ENCODE peak calls at places on chromosomes 11 and 22, in seven cellular contexts. One of them, this sample, is unnamed.

GRCh38 chr11:32870676-32871075 is 21.9 kb upstream of the QSER1 start:
- DNase-seq in H9: peak; percentile 78
- DNase-seq in trophoblast cell: no peak
- DNase-seq in mesendoderm: peak; percentile 64
- DNase-seq in mesenchymal stem cell: no peak
- DNase-seq in IMR-90: no peak
- DNase-seq in H1: no peak
- DNase-seq in this sample: no peak

GRCh38 chr11:76636826-76637460 is 33.6 kb downstream of the LRRC32 start:
- DNase-seq in H1: no peak
- DNase-seq in mesendoderm: no peak
- DNase-seq in H9: no peak
- DNase-seq in mesenchymal stem cell: no peak
- DNase-seq in IMR-90: no peak
- DNase-seq in trophoblast cell: no peak
- DNase-seq in this sample: no peak

GRCh38 chr11:72683782-72684200 is 9.6 kb upstream of the PDE2A start:
- DNase-seq in trophoblast cell: peak; percentile 33
- DNase-seq in H1: no peak
- DNase-seq in H9: peak; percentile 85
- DNase-seq in mesenchymal stem cell: peak; percentile 51
- DNase-seq in IMR-90: peak; percentile 19
- DNase-seq in mesendoderm: peak; percentile 82
- DNase-seq in this sample: peak; percentile 66

GRCh38 chr11:60184824-60185511 is 2.1 kb upstream of the MS4A6A start:
- DNase-seq in H9: no peak
- DNase-seq in H1: no peak
- DNase-seq in IMR-90: no peak
- DNase-seq in trophoblast cell: no peak
- DNase-seq in mesendoderm: no peak
- DNase-seq in mesenchymal stem cell: no peak
- DNase-seq in this sample: no peak

GRCh38 chr11:47327025-47327424 is 25.5 kb downstream of the MYBPC3 start:
- DNase-seq in IMR-90: no peak
- DNase-seq in trophoblast cell: no peak
- DNase-seq in H1: no peak
- DNase-seq in mesenchymal stem cell: no peak
- DNase-seq in H9: no peak
- DNase-seq in mesendoderm: no peak
- DNase-seq in this sample: no peak

GRCh38 chr11:33089776-33090175 is 50.4 kb downstream of the TCP11L1 start:
- DNase-seq in H1: no peak
- DNase-seq in mesenchymal stem cell: peak; percentile 21
- DNase-seq in trophoblast cell: no peak
- DNase-seq in H9: no peak
- DNase-seq in mesendoderm: no peak
- DNase-seq in IMR-90: peak; percentile 73
- DNase-seq in this sample: no peak

GRCh38 chr11:110000045-110000502 is 93.1 kb upstream of the ZC3H12C start:
- DNase-seq in mesendoderm: no peak
- DNase-seq in H9: no peak
- DNase-seq in IMR-90: peak; percentile 99
- DNase-seq in mesenchymal stem cell: peak; percentile 96
- DNase-seq in trophoblast cell: no peak
- DNase-seq in H1: no peak
- DNase-seq in this sample: no peak

GRCh38 chr11:118241191-118242098 is 10.7 kb downstream of the MPZL3 start:
- DNase-seq in mesendoderm: peak; percentile 38
- DNase-seq in IMR-90: no peak
- DNase-seq in H9: no peak
- DNase-seq in mesenchymal stem cell: peak; percentile 10
- DNase-seq in trophoblast cell: peak; percentile 34
- DNase-seq in H1: no peak
- DNase-seq in this sample: no peak

GRCh38 chr11:11931461-11932055 is 76.9 kb downstream of the DKK3 start:
- DNase-seq in mesenchymal stem cell: peak; percentile 65
- DNase-seq in H9: no peak
- DNase-seq in IMR-90: peak; percentile 74
- DNase-seq in H1: no peak
- DNase-seq in trophoblast cell: peak; percentile 23
- DNase-seq in mesendoderm: peak; percentile 76
- DNase-seq in this sample: peak; percentile 14

GRCh38 chr11:77374611-77375031 is 73.1 kb upstream of the GDPD4 start:
- DNase-seq in trophoblast cell: no peak
- DNase-seq in mesendoderm: no peak
- DNase-seq in IMR-90: peak; percentile 46
- DNase-seq in mesenchymal stem cell: peak; percentile 8
- DNase-seq in H1: no peak
- DNase-seq in H9: no peak
- DNase-seq in this sample: no peak

GRCh38 chr22:44702479-44703219 is 645 bp downstream of the PRR5 start:
- DNase-seq in H1: no peak
- DNase-seq in trophoblast cell: peak; percentile 30
- DNase-seq in mesendoderm: peak; percentile 40
- DNase-seq in IMR-90: peak; percentile 54
- DNase-seq in mesenchymal stem cell: peak; percentile 76
- DNase-seq in H9: peak; percentile 64
- DNase-seq in this sample: peak; percentile 51

GRCh38 chr11:102664001-102664752 is 39.0 kb upstream of the MMP20 start:
- DNase-seq in trophoblast cell: no peak
- DNase-seq in IMR-90: no peak
- DNase-seq in mesenchymal stem cell: no peak
- DNase-seq in H1: no peak
- DNase-seq in H9: peak; percentile 61
- DNase-seq in mesendoderm: peak; percentile 33
- DNase-seq in this sample: no peak

GRCh38 chr11:72471005-72471898 is 36.9 kb upstream of the CLPB start:
- DNase-seq in IMR-90: peak; percentile 62
- DNase-seq in H1: peak; percentile 44
- DNase-seq in mesendoderm: peak; percentile 90
- DNase-seq in mesenchymal stem cell: peak; percentile 79
- DNase-seq in H9: peak; percentile 85
- DNase-seq in trophoblast cell: peak; percentile 54
- DNase-seq in this sample: peak; percentile 70

GRCh38 chr22:49636214-49636613 is 191.5 kb downstream of the BRD1 start:
- DNase-seq in mesendoderm: no peak
- DNase-seq in IMR-90: no peak
- DNase-seq in trophoblast cell: no peak
- DNase-seq in H9: no peak
- DNase-seq in mesenchymal stem cell: no peak
- DNase-seq in H1: no peak
- DNase-seq in this sample: no peak

GRCh38 chr11:128953151-128953550 is 10.5 kb upstream of the TP53AIP1 start:
- DNase-seq in mesenchymal stem cell: no peak
- DNase-seq in H9: no peak
- DNase-seq in H1: no peak
- DNase-seq in trophoblast cell: no peak
- DNase-seq in mesendoderm: no peak
- DNase-seq in IMR-90: no peak
- DNase-seq in this sample: no peak
- H2AK5ac ChIP-seq in mesenchymal stem cell: no peak overlapping the region
- H2AK5ac ChIP-seq in H9: no peak overlapping the region
- H2AK5ac ChIP-seq in H1: no peak overlapping the region
- H2AK5ac ChIP-seq in trophoblast cell: no peak overlapping the region
- H2AK5ac ChIP-seq in mesendoderm: no peak overlapping the region
- H2AK5ac ChIP-seq in IMR-90: no peak overlapping the region
- H2AK5ac ChIP-seq in this sample: no peak overlapping the region

GRCh38 chr22:47593911-47594311 is 831.5 kb downstream of the TBC1D22A start:
- DNase-seq in mesenchymal stem cell: no peak
- DNase-seq in H9: no peak
- DNase-seq in IMR-90: no peak
- DNase-seq in trophoblast cell: no peak
- DNase-seq in mesendoderm: no peak
- DNase-seq in H1: no peak
- DNase-seq in this sample: no peak
- H2AK5ac ChIP-seq in mesenchymal stem cell: no peak overlapping the region
- H2AK5ac ChIP-seq in H9: no peak overlapping the region
- H2AK5ac ChIP-seq in IMR-90: no peak overlapping the region
- H2AK5ac ChIP-seq in trophoblast cell: no peak overlapping the region
- H2AK5ac ChIP-seq in mesendoderm: no peak overlapping the region
- H2AK5ac ChIP-seq in H1: no peak overlapping the region
- H2AK5ac ChIP-seq in this sample: no peak overlapping the region

DNA sequence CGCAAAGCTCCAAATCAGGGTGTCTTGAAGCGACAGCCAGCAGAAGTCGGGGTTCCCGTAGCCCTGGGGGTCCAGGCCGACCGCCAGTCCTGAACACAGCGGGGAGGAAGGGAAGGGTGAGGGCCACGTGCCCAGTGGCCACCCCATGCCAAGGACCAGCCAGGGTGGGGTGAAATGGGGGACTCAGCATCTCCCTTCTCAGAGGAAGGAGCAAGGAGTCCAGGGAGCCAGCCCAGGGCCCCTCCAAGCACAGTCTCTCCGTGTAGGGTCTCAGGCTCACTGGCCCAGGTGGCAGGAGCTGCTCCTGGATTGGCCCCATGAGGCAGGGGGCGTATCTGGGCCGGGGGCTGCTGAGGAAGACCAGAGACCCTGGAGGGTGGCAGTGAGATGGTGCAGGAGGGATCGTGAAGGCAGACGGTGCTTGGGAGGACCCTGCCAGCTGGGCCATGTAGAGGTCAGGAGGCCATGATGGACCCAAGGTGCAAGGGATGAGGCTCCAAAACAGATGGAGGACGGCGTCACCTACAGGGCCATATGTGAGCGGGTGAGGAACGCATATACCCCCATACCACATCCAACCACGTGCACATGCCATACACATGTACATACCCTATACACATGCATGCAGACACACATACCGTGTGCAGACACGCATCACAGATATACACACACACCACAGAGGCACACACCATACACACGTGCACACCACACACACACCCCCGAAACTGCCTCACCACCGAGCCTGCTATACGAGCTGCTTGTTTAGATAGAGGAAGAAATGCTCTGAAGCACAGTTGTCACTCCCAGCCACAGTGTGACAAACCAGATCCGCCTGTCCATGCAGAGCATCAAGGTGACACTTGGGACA is 34.4 kb downstream of the TRMU start:
- DNase-seq in mesendoderm: no peak
- DNase-seq in H1: no peak
- DNase-seq in trophoblast cell: no peak
- DNase-seq in IMR-90: no peak
- DNase-seq in H9: no peak
- DNase-seq in mesenchymal stem cell: no peak
- DNase-seq in this sample: no peak
- H2AK5ac ChIP-seq in mesendoderm: no peak overlapping the region
- H2AK5ac ChIP-seq in H1: peak overlapping the region; percentile 26
- H2AK5ac ChIP-seq in trophoblast cell: no peak overlapping the region
- H2AK5ac ChIP-seq in IMR-90: no peak overlapping the region
- H2AK5ac ChIP-seq in H9: no peak overlapping the region
- H2AK5ac ChIP-seq in mesenchymal stem cell: no peak overlapping the region
- H2AK5ac ChIP-seq in this sample: peak overlapping the region; percentile 78

GRCh38 chr22:17198188-17199130 is 20.8 kb downstream of the ADA2 start:
- DNase-seq in mesendoderm: peak; percentile 96
- DNase-seq in H1: peak; percentile 80
- DNase-seq in IMR-90: no peak
- DNase-seq in H9: peak; percentile 93
- DNase-seq in trophoblast cell: no peak
- DNase-seq in mesenchymal stem cell: peak; percentile 6
- DNase-seq in this sample: peak; percentile 90
- H2AK5ac ChIP-seq in mesendoderm: no peak overlapping the region
- H2AK5ac ChIP-seq in H1: peak overlapping the region; percentile 98
- H2AK5ac ChIP-seq in IMR-90: no peak overlapping the region
- H2AK5ac ChIP-seq in H9: no peak overlapping the region
- H2AK5ac ChIP-seq in trophoblast cell: no peak overlapping the region
- H2AK5ac ChIP-seq in mesenchymal stem cell: no peak overlapping the region
- H2AK5ac ChIP-seq in this sample: no peak overlapping the region

DNA sequence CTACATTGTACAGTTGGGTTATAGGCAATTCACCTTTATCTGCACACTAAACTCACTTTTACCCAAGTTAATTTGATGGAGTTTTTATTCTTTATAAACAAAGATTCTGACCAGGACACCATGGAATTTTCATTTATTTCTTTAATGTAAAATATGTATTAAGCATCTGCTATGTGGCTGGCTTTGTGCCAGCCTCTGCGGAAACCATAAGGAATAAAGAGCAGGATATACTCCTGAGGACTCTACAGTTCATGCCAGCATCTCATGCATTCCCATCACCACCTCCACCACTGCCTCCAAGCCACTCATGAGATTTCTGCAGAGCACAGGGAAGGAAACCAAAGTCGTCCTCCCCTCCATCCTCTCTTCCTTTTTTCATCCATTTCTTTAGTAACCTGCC is 100.0 kb upstream of the DBX1 start:
- DNase-seq in H9: no peak
- DNase-seq in trophoblast cell: no peak
- DNase-seq in mesendoderm: no peak
- DNase-seq in mesenchymal stem cell: no peak
- DNase-seq in IMR-90: no peak
- DNase-seq in H1: no peak
- DNase-seq in this sample: no peak
- H2AK5ac ChIP-seq in H9: no peak overlapping the region
- H2AK5ac ChIP-seq in trophoblast cell: no peak overlapping the region
- H2AK5ac ChIP-seq in mesendoderm: no peak overlapping the region
- H2AK5ac ChIP-seq in mesenchymal stem cell: no peak overlapping the region
- H2AK5ac ChIP-seq in IMR-90: no peak overlapping the region
- H2AK5ac ChIP-seq in H1: no peak overlapping the region
- H2AK5ac ChIP-seq in this sample: no peak overlapping the region

GRCh38 chr11:130636672-130637463 is 188.4 kb downstream of the ADAMTS15 start:
- DNase-seq in mesendoderm: peak; percentile 45
- DNase-seq in mesenchymal stem cell: peak; percentile 88
- DNase-seq in IMR-90: peak; percentile 92
- DNase-seq in H1: no peak
- DNase-seq in trophoblast cell: peak; percentile 74
- DNase-seq in H9: no peak
- DNase-seq in this sample: no peak
- H2AK5ac ChIP-seq in mesendoderm: no peak overlapping the region
- H2AK5ac ChIP-seq in mesenchymal stem cell: no peak overlapping the region
- H2AK5ac ChIP-seq in IMR-90: peak overlapping the region; percentile 62
- H2AK5ac ChIP-seq in H1: no peak overlapping the region
- H2AK5ac ChIP-seq in trophoblast cell: no peak overlapping the region
- H2AK5ac ChIP-seq in H9: no peak overlapping the region
- H2AK5ac ChIP-seq in this sample: no peak overlapping the region